ENCODE peak calls at places on chromosomes 12 and 14, in four cellular contexts. K is A549, S is WTC11, B is HepG2. V is an unnamed sample.

GRCh38 chr12:48618541-48618940 is 48.7 kb upstream of the LALBA start:
- DNase-seq in K (peak), S (peak), B (peak), V (peak)

GRCh38 chr14:89477391-89477790 is 60.4 kb upstream of the FOXN3 start:
- DNase-seq in K (no peak), S (no peak), B (no peak), V (no peak)

GRCh38 chr12:28807535-28807934 is 341.5 kb upstream of the FAR2 start:
- DNase-seq in K (no peak), B (no peak), S (no peak), V (no peak)

GRCh38 chr14:77186911-77187648 is 5.5 kb downstream of the TMEM63C start:
- DNase-seq in S (peak), B (no peak), K (no peak), V (no peak)

GRCh38 chr14:99938376-99938775 is 126.8 kb upstream of the EVL start:
- DNase-seq in B (no peak), K (no peak), S (peak), V (no peak)

GRCh38 chr14:63470877-63471565 is 72.2 kb downstream of the PPP2R5E start:
- DNase-seq in K (peak), S (no peak), B (peak), V (no peak)

GRCh38 chr14:82537831-82538230 is 1004.2 kb upstream of the SEL1L start:
- DNase-seq in K (no peak), S (no peak), B (no peak), V (no peak)

GRCh38 chr12:96425321-96425720 is 25.1 kb upstream of the CDK17 start:
- DNase-seq in S (no peak), K (no peak), B (no peak), V (no peak)

GRCh38 chr14:53260286-53260685 is 107.2 kb upstream of the DDHD1 start:
- DNase-seq in B (no peak), S (no peak), K (no peak), V (no peak)

GRCh38 chr14:49946320-49947141 is 53.6 kb downstream of the ARF6 start:
- DNase-seq in K (peak), S (no peak), B (peak), V (peak)

GRCh38 chr12:22481557-22482104 is 62.7 kb downstream of the C2CD5 start:
- DNase-seq in B (no peak), S (no peak), K (no peak), V (no peak)

GRCh38 chr12:16198884-16199283 is 78.6 kb downstream of the SLC15A5 start:
- DNase-seq in S (peak), B (no peak), K (no peak), V (no peak)

GRCh38 chr12:20006856-20007255 is 361.5 kb upstream of the PDE3A start:
- DNase-seq in S (no peak), K (no peak), B (no peak), V (no peak)

GRCh38 chr12:53299101-53299453 is 418 bp upstream of the MYG1 start:
- DNase-seq in K (peak), S (no peak), B (peak), V (no peak)

GRCh38 chr12:79644274-79645234 is 46.2 kb downstream of the PAWR start:
- DNase-seq in B (peak), S (no peak), K (no peak), V (no peak)

GRCh38 chr12:106126441-106127288 is 12.1 kb downstream of the NUAK1 start:
- DNase-seq in S (no peak), K (peak), B (peak), V (no peak)

GRCh38 chr12:41437578-41437977 is 249.5 kb downstream of the PDZRN4 start:
- DNase-seq in S (no peak), B (no peak), K (no peak), V (no peak)

GRCh38 chr12:124059752-124060151 is 86.7 kb downstream of the ZNF664 start:
- DNase-seq in K (no peak), S (no peak), B (no peak), V (no peak)

GRCh38 chr12:31120392-31121008 is 46.8 kb downstream of the DDX11 start:
- DNase-seq in S (no peak), K (no peak), B (no peak), V (no peak)
- TF ChIP-seq NR3C1 in S (no peak), K (no peak), B (no peak), V (no peak)

GRCh38 chr12:59716049-59716448 is 120.2 kb downstream of the SLC16A7 start:
- DNase-seq in S (no peak), K (no peak), B (no peak), V (no peak)
- TF ChIP-seq NR3C1 in S (no peak), K (no peak), B (no peak), V (no peak)

GRCh38 chr12:131287938-131288797 is 334.5 kb downstream of the ADGRD1 start:
- DNase-seq in B (no peak), K (no peak), S (no peak), V (no peak)
- TF ChIP-seq NR3C1 in B (no peak), K (no peak), S (no peak), V (no peak)

GRCh38 chr14:29937116-29937515 is 9.5 kb upstream of the PRKD1 start:
- DNase-seq in K (no peak), S (no peak), B (no peak), V (no peak)
- TF ChIP-seq NR3C1 in K (no peak), S (no peak), B (no peak), V (no peak)

GRCh38 chr14:91114079-91115065 is 499 bp downstream of the DGLUCY start:
- DNase-seq in S (peak), B (peak), K (peak), V (peak)
- TF ChIP-seq NR3C1 in S (no peak), B (no peak), K (no peak), V (no peak)

GRCh38 chr14:92215579-92215978 is 93.8 kb downstream of the CPSF2 start:
- DNase-seq in B (no peak), S (no peak), K (no peak), V (no peak)
- TF ChIP-seq NR3C1 in B (no peak), S (no peak), K (no peak), V (no peak)

DNA sequence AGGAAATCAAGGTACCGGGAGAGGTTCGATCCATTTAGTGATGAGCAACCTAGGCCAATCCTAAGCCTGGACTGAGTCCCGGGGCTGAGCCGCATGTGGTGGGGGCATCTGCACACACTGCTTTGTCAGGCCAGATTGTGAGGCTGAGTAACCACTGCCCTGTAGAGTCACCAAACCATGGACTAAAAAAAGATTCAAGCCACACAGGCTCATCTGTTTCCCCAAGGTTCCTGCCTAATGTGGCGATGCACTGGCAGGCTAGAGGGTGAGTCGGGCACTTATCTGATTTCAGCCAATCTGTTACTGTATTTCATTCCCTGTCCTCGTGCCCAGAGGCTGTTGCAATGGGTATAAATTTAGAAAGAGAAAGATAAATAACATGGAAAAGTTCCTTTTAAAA is 140.8 kb downstream of the TTC7B start:
- DNase-seq in K (no peak), B (no peak), S (no peak), V (no peak)
- TF ChIP-seq NR3C1 in K (no peak), B (no peak), S (no peak), V (no peak)

GRCh38 chr12:47441490-47441889 is 264.3 kb downstream of the RPAP3 start:
- DNase-seq in K (no peak), B (no peak), S (no peak), V (no peak)
- TF ChIP-seq NR3C1 in K (no peak), B (no peak), S (no peak), V (no peak)

GRCh38 chr14:104676694-104677505 is 12.5 kb upstream of the INF2 start:
- DNase-seq in B (peak), K (no peak), S (peak), V (peak)
- TF ChIP-seq NR3C1 in B (no peak), K (no peak), S (no peak), V (no peak)

V was measured in K562.